ENCODE peak calls at places on chromosomes 5 and 9, in nine cellular contexts. One of them, this sample, is unnamed.

GRCh38 chr5:57488308-57488955 is 5.8 kb upstream of the ACTBL2 start:
- DNase-seq in uterus: no peak
- DNase-seq in A673: no peak
- DNase-seq in sigmoid colon: no peak
- DNase-seq in prostate gland: no peak
- DNase-seq in heart right ventricle: peak; percentile 23
- DNase-seq in CD4-positive, alpha-beta T cell: no peak
- DNase-seq in CD8-positive, alpha-beta T cell: no peak
- DNase-seq in Panc1: no peak
- DNase-seq in this sample: no peak

GRCh38 chr5:21711854-21712752 is 1141.0 kb downstream of the CDH12 start:
- DNase-seq in uterus: no peak
- DNase-seq in A673: peak; percentile 34
- DNase-seq in sigmoid colon: no peak
- DNase-seq in prostate gland: no peak
- DNase-seq in heart right ventricle: no peak
- DNase-seq in CD4-positive, alpha-beta T cell: no peak
- DNase-seq in CD8-positive, alpha-beta T cell: no peak
- DNase-seq in Panc1: no peak
- DNase-seq in this sample: no peak

GRCh38 chr9:89309608-89310485 is 1.1 kb upstream of the CKS2 start:
- DNase-seq in uterus: no peak
- DNase-seq in A673: no peak
- DNase-seq in sigmoid colon: no peak
- DNase-seq in prostate gland: peak; percentile 21
- DNase-seq in heart right ventricle: peak; percentile 13
- DNase-seq in CD4-positive, alpha-beta T cell: no peak
- DNase-seq in CD8-positive, alpha-beta T cell: no peak
- DNase-seq in Panc1: no peak
- DNase-seq in this sample: peak; percentile 69

GRCh38 chr9:97385626-97386264 is 26.2 kb upstream of the TDRD7 start:
- DNase-seq in uterus: no peak
- DNase-seq in A673: no peak
- DNase-seq in sigmoid colon: no peak
- DNase-seq in prostate gland: no peak
- DNase-seq in heart right ventricle: no peak
- DNase-seq in CD4-positive, alpha-beta T cell: no peak
- DNase-seq in CD8-positive, alpha-beta T cell: no peak
- DNase-seq in Panc1: no peak
- DNase-seq in this sample: no peak

GRCh38 chr9:4088680-4089079 is 211.2 kb downstream of the GLIS3 start:
- DNase-seq in uterus: no peak
- DNase-seq in A673: no peak
- DNase-seq in sigmoid colon: no peak
- DNase-seq in prostate gland: no peak
- DNase-seq in heart right ventricle: no peak
- DNase-seq in CD4-positive, alpha-beta T cell: no peak
- DNase-seq in CD8-positive, alpha-beta T cell: no peak
- DNase-seq in Panc1: no peak
- DNase-seq in this sample: no peak

GRCh38 chr9:137477778-137478612 is 18.9 kb upstream of the NSMF start:
- DNase-seq in uterus: peak; percentile 12
- DNase-seq in A673: no peak
- DNase-seq in sigmoid colon: peak; percentile 61
- DNase-seq in prostate gland: no peak
- DNase-seq in heart right ventricle: no peak
- DNase-seq in CD4-positive, alpha-beta T cell: no peak
- DNase-seq in CD8-positive, alpha-beta T cell: peak; percentile 4
- DNase-seq in Panc1: no peak
- DNase-seq in this sample: no peak

GRCh38 chr9:80874276-80874675 is 815.1 kb downstream of the TLE1 start:
- DNase-seq in uterus: no peak
- DNase-seq in A673: peak; percentile 2
- DNase-seq in sigmoid colon: no peak
- DNase-seq in prostate gland: no peak
- DNase-seq in heart right ventricle: no peak
- DNase-seq in CD4-positive, alpha-beta T cell: no peak
- DNase-seq in CD8-positive, alpha-beta T cell: no peak
- DNase-seq in Panc1: no peak
- DNase-seq in this sample: no peak

GRCh38 chr5:39547548-39548154 is 122.9 kb upstream of the DAB2 start:
- DNase-seq in uterus: peak; percentile 34
- DNase-seq in A673: peak; percentile 83
- DNase-seq in sigmoid colon: no peak
- DNase-seq in prostate gland: peak; percentile 39
- DNase-seq in heart right ventricle: peak; percentile 87
- DNase-seq in CD4-positive, alpha-beta T cell: no peak
- DNase-seq in CD8-positive, alpha-beta T cell: peak; percentile 11
- DNase-seq in Panc1: peak; percentile 42
- DNase-seq in this sample: peak; percentile 15

GRCh38 chr5:43432486-43433365 is 20.5 kb upstream of the CCL28 start:
- DNase-seq in uterus: peak; percentile 16
- DNase-seq in A673: peak; percentile 46
- DNase-seq in sigmoid colon: no peak
- DNase-seq in prostate gland: peak; percentile 90
- DNase-seq in heart right ventricle: peak; percentile 5
- DNase-seq in CD4-positive, alpha-beta T cell: no peak
- DNase-seq in CD8-positive, alpha-beta T cell: no peak
- DNase-seq in Panc1: no peak
- DNase-seq in this sample: no peak

GRCh38 chr5:9869616-9870288 is 239.6 kb upstream of the TAS2R1 start:
- DNase-seq in uterus: no peak
- DNase-seq in A673: no peak
- DNase-seq in sigmoid colon: no peak
- DNase-seq in prostate gland: no peak
- DNase-seq in heart right ventricle: no peak
- DNase-seq in CD4-positive, alpha-beta T cell: no peak
- DNase-seq in CD8-positive, alpha-beta T cell: no peak
- DNase-seq in Panc1: no peak
- DNase-seq in this sample: no peak

GRCh38 chr9:26033346-26033745 is 355.1 kb upstream of the TUSC1 start:
- DNase-seq in uterus: no peak
- DNase-seq in A673: no peak
- DNase-seq in sigmoid colon: no peak
- DNase-seq in prostate gland: no peak
- DNase-seq in heart right ventricle: no peak
- DNase-seq in CD4-positive, alpha-beta T cell: no peak
- DNase-seq in CD8-positive, alpha-beta T cell: no peak
- DNase-seq in Panc1: no peak
- DNase-seq in this sample: no peak

GRCh38 chr9:36401179-36401740 is 1.2 kb upstream of the RNF38 start:
- DNase-seq in uterus: no peak
- DNase-seq in A673: no peak
- DNase-seq in sigmoid colon: no peak
- DNase-seq in prostate gland: peak; percentile 78
- DNase-seq in heart right ventricle: no peak
- DNase-seq in CD4-positive, alpha-beta T cell: no peak
- DNase-seq in CD8-positive, alpha-beta T cell: no peak
- DNase-seq in Panc1: peak; percentile 54
- DNase-seq in this sample: no peak

GRCh38 chr5:152221721-152222629 is 183.1 kb downstream of the NMUR2 start:
- DNase-seq in uterus: no peak
- DNase-seq in A673: no peak
- DNase-seq in sigmoid colon: no peak
- DNase-seq in prostate gland: no peak
- DNase-seq in heart right ventricle: no peak
- DNase-seq in CD4-positive, alpha-beta T cell: no peak
- DNase-seq in CD8-positive, alpha-beta T cell: no peak
- DNase-seq in Panc1: no peak
- DNase-seq in this sample: no peak

GRCh38 chr9:122941560-122942234 is 877 bp downstream of the RABGAP1 start:
- DNase-seq in uterus: no peak
- DNase-seq in A673: no peak
- DNase-seq in sigmoid colon: peak; percentile 52
- DNase-seq in prostate gland: peak; percentile 37
- DNase-seq in heart right ventricle: no peak
- DNase-seq in CD4-positive, alpha-beta T cell: no peak
- DNase-seq in CD8-positive, alpha-beta T cell: no peak
- DNase-seq in Panc1: no peak
- DNase-seq in this sample: no peak

DNA sequence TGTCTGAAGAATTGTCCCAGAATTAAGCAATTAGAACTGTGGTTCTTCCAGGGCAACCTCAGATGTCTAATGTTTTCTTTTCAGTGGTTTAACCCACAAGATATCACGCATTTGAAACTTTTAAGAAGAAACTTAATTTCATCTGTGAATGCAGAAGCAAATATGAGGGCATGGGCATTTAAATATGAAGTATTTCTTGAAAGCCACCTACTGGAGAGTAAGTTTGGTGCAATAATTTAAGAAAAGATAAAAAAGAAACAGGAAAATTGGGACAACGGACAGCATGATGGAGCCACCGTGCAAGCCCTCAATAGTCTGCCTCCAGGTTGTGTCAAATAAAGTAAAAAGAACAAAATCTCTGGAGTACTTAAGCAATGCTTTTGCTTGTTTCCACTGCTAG is 1.2 kb upstream of the CAPSL start:
- DNase-seq in uterus: no peak
- DNase-seq in A673: no peak
- DNase-seq in sigmoid colon: no peak
- DNase-seq in prostate gland: no peak
- DNase-seq in heart right ventricle: no peak
- DNase-seq in CD4-positive, alpha-beta T cell: no peak
- DNase-seq in CD8-positive, alpha-beta T cell: no peak
- DNase-seq in Panc1: no peak
- DNase-seq in this sample: no peak
- TF ChIP-seq CTCF in uterus: no peak
- TF ChIP-seq CTCF in A673: peak; percentile 44
- TF ChIP-seq CTCF in sigmoid colon: no peak
- TF ChIP-seq CTCF in prostate gland: no peak
- TF ChIP-seq CTCF in heart right ventricle: no peak
- TF ChIP-seq CTCF in CD4-positive, alpha-beta T cell: no peak
- TF ChIP-seq CTCF in CD8-positive, alpha-beta T cell: no peak
- TF ChIP-seq CTCF in Panc1: no peak
- TF ChIP-seq CTCF in this sample: no peak

GRCh38 chr5:88824141-88824540 is 58.8 kb downstream of the MEF2C start:
- DNase-seq in uterus: no peak
- DNase-seq in A673: no peak
- DNase-seq in sigmoid colon: no peak
- DNase-seq in prostate gland: no peak
- DNase-seq in heart right ventricle: no peak
- DNase-seq in CD4-positive, alpha-beta T cell: no peak
- DNase-seq in CD8-positive, alpha-beta T cell: no peak
- DNase-seq in Panc1: no peak
- DNase-seq in this sample: no peak
- H3K9me3 ChIP-seq in uterus: no peaks in the 10 kb centered on the region
- H3K9me3 ChIP-seq in A673: no peaks in the 10 kb centered on the region
- H3K9me3 ChIP-seq in sigmoid colon: no peaks in the 10 kb centered on the region
- H3K9me3 ChIP-seq in prostate gland: no peaks in the 10 kb centered on the region
- H3K9me3 ChIP-seq in heart right ventricle: no peaks in the 10 kb centered on the region
- H3K9me3 ChIP-seq in CD4-positive, alpha-beta T cell: no peaks in the 10 kb centered on the region
- H3K9me3 ChIP-seq in CD8-positive, alpha-beta T cell: no peaks in the 10 kb centered on the region
- H3K9me3 ChIP-seq in Panc1: no peaks in the 10 kb centered on the region
- H3K9me3 ChIP-seq in this sample: no peaks in the 10 kb centered on the region

GRCh38 chr5:88150747-88151146 is 117.9 kb downstream of the TMEM161B start:
- DNase-seq in uterus: no peak
- DNase-seq in A673: no peak
- DNase-seq in sigmoid colon: no peak
- DNase-seq in prostate gland: no peak
- DNase-seq in heart right ventricle: no peak
- DNase-seq in CD4-positive, alpha-beta T cell: no peak
- DNase-seq in CD8-positive, alpha-beta T cell: no peak
- DNase-seq in Panc1: no peak
- DNase-seq in this sample: no peak
- H3K27me3 ChIP-seq in uterus: no peaks in the 10 kb centered on the region
- H3K27me3 ChIP-seq in A673: no peaks in the 10 kb centered on the region
- H3K27me3 ChIP-seq in sigmoid colon: peaks cover 15% of the 10 kb centered on the region
- H3K27me3 ChIP-seq in prostate gland: no peaks in the 10 kb centered on the region
- H3K27me3 ChIP-seq in heart right ventricle: peaks cover 33% of the 10 kb centered on the region
- H3K27me3 ChIP-seq in CD4-positive, alpha-beta T cell: peaks cover 27% of the 10 kb centered on the region
- H3K27me3 ChIP-seq in CD8-positive, alpha-beta T cell: peaks cover 6% of the 10 kb centered on the region
- H3K27me3 ChIP-seq in Panc1: peaks cover 2% of the 10 kb centered on the region
- H3K27me3 ChIP-seq in this sample: no peaks in the 10 kb centered on the region

DNA sequence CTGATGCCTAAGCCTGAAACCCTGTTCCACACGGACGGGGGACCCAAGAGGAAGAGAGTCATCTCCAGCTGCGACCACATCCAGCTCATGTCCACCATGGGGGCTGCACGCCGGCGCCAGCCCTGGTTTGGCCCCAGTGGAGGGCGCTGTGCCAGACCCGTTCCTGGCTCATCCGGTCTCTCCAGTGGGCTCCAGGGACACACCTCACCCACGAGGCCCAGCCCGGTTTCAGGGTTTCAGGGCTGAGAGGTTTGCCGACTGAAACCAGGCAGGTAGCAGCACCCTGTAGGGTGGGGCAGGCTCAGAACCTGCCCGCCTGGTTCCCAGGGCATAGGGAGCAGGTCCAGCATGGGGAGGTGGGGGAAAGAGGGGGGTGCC is 71.4 kb upstream of the STXBP1 start:
- DNase-seq in uterus: no peak
- DNase-seq in A673: no peak
- DNase-seq in sigmoid colon: no peak
- DNase-seq in prostate gland: peak; percentile 86
- DNase-seq in heart right ventricle: no peak
- DNase-seq in CD4-positive, alpha-beta T cell: no peak
- DNase-seq in CD8-positive, alpha-beta T cell: no peak
- DNase-seq in Panc1: no peak
- DNase-seq in this sample: no peak
- TF ChIP-seq CTCF in uterus: no peak
- TF ChIP-seq CTCF in A673: peak; percentile 8
- TF ChIP-seq CTCF in sigmoid colon: no peak
- TF ChIP-seq CTCF in prostate gland: peak; percentile 43
- TF ChIP-seq CTCF in heart right ventricle: no peak
- TF ChIP-seq CTCF in CD4-positive, alpha-beta T cell: no peak
- TF ChIP-seq CTCF in CD8-positive, alpha-beta T cell: no peak
- TF ChIP-seq CTCF in Panc1: no peak
- TF ChIP-seq CTCF in this sample: peak; percentile 56

GRCh38 chr5:179120951-179121666 is 60.9 kb downstream of the ZNF354C start:
- DNase-seq in uterus: no peak
- DNase-seq in A673: no peak
- DNase-seq in sigmoid colon: no peak
- DNase-seq in prostate gland: no peak
- DNase-seq in heart right ventricle: no peak
- DNase-seq in CD4-positive, alpha-beta T cell: no peak
- DNase-seq in CD8-positive, alpha-beta T cell: no peak
- DNase-seq in Panc1: no peak
- DNase-seq in this sample: no peak
- H3K9me3 ChIP-seq in uterus: no peaks in the 10 kb centered on the region
- H3K9me3 ChIP-seq in A673: no peaks in the 10 kb centered on the region
- H3K9me3 ChIP-seq in sigmoid colon: no peaks in the 10 kb centered on the region
- H3K9me3 ChIP-seq in prostate gland: no peaks in the 10 kb centered on the region
- H3K9me3 ChIP-seq in heart right ventricle: peaks cover 36% of the 10 kb centered on the region
- H3K9me3 ChIP-seq in CD4-positive, alpha-beta T cell: no peaks in the 10 kb centered on the region
- H3K9me3 ChIP-seq in CD8-positive, alpha-beta T cell: no peaks in the 10 kb centered on the region
- H3K9me3 ChIP-seq in Panc1: no peaks in the 10 kb centered on the region
- H3K9me3 ChIP-seq in this sample: no peaks in the 10 kb centered on the region

GRCh38 chr9:135618866-135619598 is 20.3 kb downstream of the GLT6D1 start:
- DNase-seq in uterus: no peak
- DNase-seq in A673: no peak
- DNase-seq in sigmoid colon: no peak
- DNase-seq in prostate gland: no peak
- DNase-seq in heart right ventricle: no peak
- DNase-seq in CD4-positive, alpha-beta T cell: no peak
- DNase-seq in CD8-positive, alpha-beta T cell: no peak
- DNase-seq in Panc1: no peak
- DNase-seq in this sample: no peak
- H3K27me3 ChIP-seq in uterus: no peaks in the 10 kb centered on the region
- H3K27me3 ChIP-seq in A673: peaks cover 39% of the 10 kb centered on the region
- H3K27me3 ChIP-seq in sigmoid colon: peaks cover 48% of the 10 kb centered on the region
- H3K27me3 ChIP-seq in prostate gland: peaks cover 7% of the 10 kb centered on the region
- H3K27me3 ChIP-seq in heart right ventricle: peaks cover 30% of the 10 kb centered on the region
- H3K27me3 ChIP-seq in CD4-positive, alpha-beta T cell: no peaks in the 10 kb centered on the region
- H3K27me3 ChIP-seq in CD8-positive, alpha-beta T cell: no peaks in the 10 kb centered on the region
- H3K27me3 ChIP-seq in Panc1: no peaks in the 10 kb centered on the region
- H3K27me3 ChIP-seq in this sample: no peaks in the 10 kb centered on the region